ENCODE peak calls at places on chromosomes 2 and 18, in four cellular contexts. X is GM23248, F is psoas muscle, A is HAP-1. D is an unnamed sample.

GRCh38 chr2:214029190-214029589 is 381.7 kb upstream of the VWC2L start:
- DNase-seq in F (no peak), A (no peak), X (no peak), D (no peak)

GRCh38 chr2:28268386-28268785 is 124.3 kb upstream of the FOSL2 start:
- DNase-seq in F (no peak), X (peak), A (no peak), D (peak)

GRCh38 chr2:214630402-214631035 is 179.0 kb downstream of the BARD1 start:
- DNase-seq in A (no peak), F (no peak), X (peak), D (no peak)

GRCh38 chr2:150191349-150191748 is 296.1 kb downstream of the RND3 start:
- DNase-seq in F (no peak), X (peak), A (no peak), D (peak)

GRCh38 chr2:54360055-54360792 is 95.9 kb upstream of the SPTBN1 start:
- DNase-seq in F (no peak), A (no peak), X (peak), D (peak)

GRCh38 chr18:75208836-75209128 is 157 bp downstream of the PTGR3 start:
- DNase-seq in F (no peak), A (no peak), X (no peak), D (no peak)

GRCh38 chr2:164028764-164029534 is 293.1 kb upstream of the FIGN start:
- DNase-seq in F (no peak), X (peak), A (peak), D (peak)

GRCh38 chr2:165640232-165640923 is 153.7 kb downstream of the GALNT3 start:
- DNase-seq in F (no peak), A (no peak), X (no peak), D (no peak)

GRCh38 chr2:160270571-160271113 is 70.6 kb upstream of the ITGB6 start:
- DNase-seq in X (peak), F (no peak), A (no peak), D (peak)

GRCh38 chr2:179412116-179412515 is 147.5 kb upstream of the SESTD1 start:
- DNase-seq in A (no peak), F (no peak), X (peak), D (no peak)

GRCh38 chr2:211248841-211249240 is 692.4 kb downstream of the CPS1 start:
- DNase-seq in X (no peak), F (no peak), A (no peak), D (no peak)

GRCh38 chr2:181466661-181467576 is 9.7 kb downstream of the ITGA4 start:
- DNase-seq in F (peak), A (peak), X (peak), D (peak)

GRCh38 chr18:63099848-63100625 is 219.5 kb downstream of the BCL2 start:
- DNase-seq in F (peak), A (no peak), X (no peak), D (no peak)

GRCh38 chr2:136764397-136765255 is 719 bp upstream of the THSD7B start:
- DNase-seq in X (no peak), F (no peak), A (no peak), D (no peak)

GRCh38 chr2:105780606-105781005 is 35.9 kb downstream of the NCK2 start:
- DNase-seq in A (no peak), X (no peak), F (no peak), D (no peak)

GRCh38 chr18:11994346-11994707 is 13.0 kb downstream of the IMPA2 start:
- DNase-seq in F (peak), X (peak), A (no peak), D (peak)

GRCh38 chr2:231632559-231633142 is 40.0 kb downstream of the TEX44 start:
- DNase-seq in X (peak), F (no peak), A (no peak), D (peak)

GRCh38 chr2:217530399-217531100 is 472.2 kb downstream of the TNS1 start:
- DNase-seq in F (no peak), X (no peak), A (no peak), D (no peak)

GRCh38 chr2:16088035-16088696 is 147.8 kb downstream of the MYCN start:
- DNase-seq in F (no peak), A (no peak), X (no peak), D (no peak)

GRCh38 chr2:78411284-78411683 is 614.2 kb upstream of the REG3G start:
- DNase-seq in F (no peak), A (no peak), X (no peak), D (no peak)

GRCh38 chr2:206296128-206296527 is 21.7 kb downstream of the ZDBF2 start:
- DNase-seq in A (no peak), X (peak), F (no peak), D (peak)

GRCh38 chr2:178377046-178377445 is 73.9 kb downstream of the PRKRA start:
- DNase-seq in F (no peak), X (no peak), A (no peak), D (no peak)

GRCh38 chr2:217165547-217165946 is 305.7 kb upstream of the TNP1 start:
- DNase-seq in F (no peak), X (no peak), A (no peak), D (no peak)

GRCh38 chr18:36511791-36512352 is 214.4 kb downstream of the FHOD3 start:
- DNase-seq in X (peak), A (peak), F (no peak), D (peak)

GRCh38 chr2:64467463-64467843 is 13.5 kb downstream of the LGALSL start:
- DNase-seq in A (no peak), F (no peak), X (no peak), D (no peak)

GRCh38 chr2:72982781-72983499 is 65.6 kb downstream of the EMX1 start:
- DNase-seq in F (peak), X (no peak), A (no peak), D (no peak)

GRCh38 chr2:240791821-240792657 is 28.0 kb downstream of the KIF1A start:
- DNase-seq in X (no peak), A (no peak), F (peak), D (no peak)

GRCh38 chr2:7209776-7210555 is 292.8 kb downstream of the RNF144A start:
- DNase-seq in F (no peak), X (peak), A (no peak), D (peak)

GRCh38 chr18:26462304-26462703 is 86.0 kb downstream of the KCTD1 start:
- DNase-seq in F (no peak), A (no peak), X (no peak), D (no peak)

GRCh38 chr2:25851740-25852503 is 26.4 kb downstream of the ASXL2 start:
- DNase-seq in X (peak), A (peak), F (no peak), D (peak)

GRCh38 chr2:170670651-170671050 is 44.5 kb upstream of the SP5 start:
- DNase-seq in X (no peak), F (no peak), A (no peak), D (no peak)

GRCh38 chr2:73018188-73018825 is 53.2 kb downstream of the SFXN5 start:
- DNase-seq in A (no peak), F (no peak), X (no peak), D (no peak)